ENCODE peak calls at places on chromosomes 1 and 21, in four cellular contexts. One of them, this sample, is unnamed.

GRCh38 chr1:23598424-23598823 is 39.1 kb upstream of the ID3 start:
- DNase-seq in fibroblast of the aortic adventitia: no peak
- DNase-seq in GM06990: no peak
- DNase-seq in epithelial cell of esophagus: no peak
- DNase-seq in this sample: no peak

GRCh38 chr1:246324711-246325110 is 182.4 kb downstream of the SMYD3 start:
- DNase-seq in fibroblast of the aortic adventitia: no peak
- DNase-seq in GM06990: no peak
- DNase-seq in epithelial cell of esophagus: peak
- DNase-seq in this sample: no peak

GRCh38 chr1:227786673-227787512 is 28.6 kb upstream of the PRSS38 start:
- DNase-seq in fibroblast of the aortic adventitia: no peak
- DNase-seq in GM06990: no peak
- DNase-seq in epithelial cell of esophagus: no peak
- DNase-seq in this sample: peak

GRCh38 chr1:59238993-59239392 is 57.9 kb upstream of the FGGY start:
- DNase-seq in fibroblast of the aortic adventitia: no peak
- DNase-seq in GM06990: no peak
- DNase-seq in epithelial cell of esophagus: no peak
- DNase-seq in this sample: no peak

GRCh38 chr1:92968138-92969032 is 7.1 kb upstream of the DIPK1A start:
- DNase-seq in fibroblast of the aortic adventitia: no peak
- DNase-seq in GM06990: no peak
- DNase-seq in epithelial cell of esophagus: peak
- DNase-seq in this sample: no peak

GRCh38 chr1:39695011-39695410 is 3.8 kb upstream of the HPCAL4 start:
- DNase-seq in fibroblast of the aortic adventitia: peak
- DNase-seq in GM06990: no peak
- DNase-seq in epithelial cell of esophagus: no peak
- DNase-seq in this sample: no peak

GRCh38 chr21:36630485-36631206 is 68.3 kb upstream of the SIM2 start:
- DNase-seq in fibroblast of the aortic adventitia: peak
- DNase-seq in GM06990: peak
- DNase-seq in epithelial cell of esophagus: peak
- DNase-seq in this sample: peak

GRCh38 chr1:205554016-205554811 is 49.7 kb downstream of the CDK18 start:
- DNase-seq in fibroblast of the aortic adventitia: no peak
- DNase-seq in GM06990: no peak
- DNase-seq in epithelial cell of esophagus: no peak
- DNase-seq in this sample: no peak

GRCh38 chr1:157369808-157370521 is 182.3 kb downstream of the FCRL5 start:
- DNase-seq in fibroblast of the aortic adventitia: peak
- DNase-seq in GM06990: no peak
- DNase-seq in epithelial cell of esophagus: peak
- DNase-seq in this sample: peak
- TF ChIP-seq CTCF in fibroblast of the aortic adventitia: peak
- TF ChIP-seq CTCF in GM06990: peak
- TF ChIP-seq CTCF in epithelial cell of esophagus: peak
- TF ChIP-seq CTCF in this sample: peak

DNA sequence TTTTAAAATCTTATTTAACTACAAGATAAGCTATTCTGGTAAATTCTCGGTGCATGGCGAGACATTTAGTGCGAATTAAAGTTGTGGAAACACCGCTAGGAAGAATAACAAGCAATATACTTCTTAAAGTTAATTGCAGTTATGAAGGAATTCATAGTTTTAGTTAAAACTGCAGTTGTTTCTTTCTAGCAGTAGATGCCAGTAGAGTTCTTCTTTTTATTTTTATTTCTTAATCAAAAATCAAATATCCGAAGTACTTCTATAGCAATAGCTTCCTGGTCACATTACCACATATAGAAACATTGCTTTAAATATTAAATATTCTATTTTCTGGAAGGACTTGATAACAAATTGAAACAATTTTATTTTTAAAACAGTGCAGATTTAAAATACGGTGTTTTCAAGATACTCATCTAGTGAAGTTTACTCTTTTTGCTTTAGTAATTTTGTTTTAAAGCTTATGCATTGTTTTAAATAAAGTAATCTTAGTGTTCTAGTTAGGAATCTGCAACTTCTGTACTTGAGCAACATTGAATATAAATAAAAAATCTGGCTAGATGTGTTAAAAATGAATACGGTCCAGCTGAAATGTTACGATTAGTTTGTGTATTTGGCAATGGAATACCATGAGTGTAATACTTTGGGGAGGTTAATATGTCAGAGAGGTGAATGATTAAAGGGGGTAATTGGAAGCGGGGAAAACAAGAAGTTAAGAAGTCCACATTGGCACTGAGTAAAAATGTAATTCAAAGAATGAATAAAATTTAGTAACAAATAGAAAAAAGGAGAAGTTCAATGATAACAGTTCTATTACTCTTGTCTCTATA is 2.7 kb upstream of the PRKACB start:
- DNase-seq in fibroblast of the aortic adventitia: peak
- DNase-seq in GM06990: no peak
- DNase-seq in epithelial cell of esophagus: peak
- DNase-seq in this sample: no peak
- TF ChIP-seq CTCF in fibroblast of the aortic adventitia: peak
- TF ChIP-seq CTCF in GM06990: peak
- TF ChIP-seq CTCF in epithelial cell of esophagus: peak
- TF ChIP-seq CTCF in this sample: peak

GRCh38 chr1:47179988-47180563 is 9.8 kb downstream of the PDZK1IP1 start:
- DNase-seq in fibroblast of the aortic adventitia: no peak
- DNase-seq in GM06990: no peak
- DNase-seq in epithelial cell of esophagus: no peak
- DNase-seq in this sample: no peak

GRCh38 chr1:47182681-47183235 is 7.1 kb downstream of the PDZK1IP1 start:
- DNase-seq in fibroblast of the aortic adventitia: peak
- DNase-seq in GM06990: no peak
- DNase-seq in epithelial cell of esophagus: no peak
- DNase-seq in this sample: no peak

GRCh38 chr1:47180603-47181094 is 9.2 kb downstream of the PDZK1IP1 start:
- DNase-seq in fibroblast of the aortic adventitia: peak
- DNase-seq in GM06990: no peak
- DNase-seq in epithelial cell of esophagus: no peak
- DNase-seq in this sample: no peak

GRCh38 chr1:47181955-47182680 is 7.7 kb downstream of the PDZK1IP1 start:
- DNase-seq in fibroblast of the aortic adventitia: peak
- DNase-seq in GM06990: no peak
- DNase-seq in epithelial cell of esophagus: peak
- DNase-seq in this sample: no peak

DNA sequence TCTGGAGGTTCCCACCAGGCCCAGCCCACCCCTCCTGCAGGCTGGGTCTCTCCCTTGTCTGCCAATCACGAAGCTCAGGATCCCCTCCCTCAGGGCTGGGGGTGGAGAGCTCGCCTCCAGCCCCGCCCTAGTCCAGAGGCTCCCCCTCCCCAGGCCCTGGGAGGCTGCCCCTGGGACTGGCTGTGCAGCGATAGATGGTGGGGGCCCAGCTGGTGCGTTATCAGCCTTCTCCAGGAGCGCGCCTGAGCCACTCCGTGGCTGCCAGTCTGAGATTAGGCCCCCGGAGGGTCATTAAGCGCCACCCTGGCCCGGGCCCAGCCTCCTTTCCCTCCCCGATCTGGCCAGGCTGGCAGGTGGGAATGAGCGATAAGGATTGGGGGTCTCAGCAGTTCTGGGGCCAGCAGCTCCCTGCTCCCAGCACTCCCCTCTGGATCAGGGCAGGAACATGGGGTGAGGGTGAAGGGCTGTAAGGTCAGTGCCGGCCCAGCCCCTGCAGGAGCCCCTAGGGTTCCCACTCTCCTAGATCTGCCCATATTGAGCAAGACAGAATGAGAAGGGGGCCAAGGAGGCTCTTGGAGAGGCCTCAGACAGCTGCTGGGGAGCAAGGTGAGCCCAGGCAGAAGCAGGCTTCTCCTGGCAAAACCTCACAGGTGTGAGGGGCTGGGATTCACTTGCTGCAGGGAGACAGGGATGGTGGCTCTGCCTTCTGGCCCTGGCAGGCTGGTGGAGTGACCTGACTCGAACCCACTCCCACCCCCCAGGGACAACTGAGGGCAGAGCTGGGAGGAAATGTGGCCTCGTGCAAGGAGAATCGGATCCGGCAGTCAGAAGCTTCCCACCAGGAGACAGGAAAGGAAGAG is 8.5 kb downstream of the PDZK1IP1 start:
- DNase-seq in fibroblast of the aortic adventitia: no peak
- DNase-seq in GM06990: no peak
- DNase-seq in epithelial cell of esophagus: no peak
- DNase-seq in this sample: no peak
- TF ChIP-seq CTCF in fibroblast of the aortic adventitia: no peak
- TF ChIP-seq CTCF in GM06990: no peak
- TF ChIP-seq CTCF in epithelial cell of esophagus: no peak
- TF ChIP-seq CTCF in this sample: no peak

GRCh38 chr1:40784141-40784770 is 669 bp downstream of the KCNQ4 start:
- DNase-seq in fibroblast of the aortic adventitia: no peak
- DNase-seq in GM06990: no peak
- DNase-seq in epithelial cell of esophagus: no peak
- DNase-seq in this sample: peak

GRCh38 chr1:40786171-40786994 is 2.8 kb downstream of the KCNQ4 start:
- DNase-seq in fibroblast of the aortic adventitia: no peak
- DNase-seq in GM06990: no peak
- DNase-seq in epithelial cell of esophagus: no peak
- DNase-seq in this sample: no peak

GRCh38 chr1:40784771-40785151 is 1.2 kb downstream of the KCNQ4 start:
- DNase-seq in fibroblast of the aortic adventitia: no peak
- DNase-seq in GM06990: no peak
- DNase-seq in epithelial cell of esophagus: no peak
- DNase-seq in this sample: peak

GRCh38 chr1:40786995-40787705 is 3.6 kb downstream of the KCNQ4 start:
- DNase-seq in fibroblast of the aortic adventitia: no peak
- DNase-seq in GM06990: no peak
- DNase-seq in epithelial cell of esophagus: no peak
- DNase-seq in this sample: peak

GRCh38 chr1:40785446-40785845 is 1.9 kb downstream of the KCNQ4 start:
- DNase-seq in fibroblast of the aortic adventitia: no peak
- DNase-seq in GM06990: no peak
- DNase-seq in epithelial cell of esophagus: no peak
- DNase-seq in this sample: peak
- TF ChIP-seq CTCF in fibroblast of the aortic adventitia: no peak
- TF ChIP-seq CTCF in GM06990: no peak
- TF ChIP-seq CTCF in epithelial cell of esophagus: no peak
- TF ChIP-seq CTCF in this sample: no peak